ENCODE peak calls at places on chromosomes 16 and 17, in four cellular contexts. One of them, this sample, is unnamed.

GRCh38 chr17:58341861-58342475 is 10.0 kb downstream of the SUPT4H1 start:
- DNase-seq in stomach: no peak
- DNase-seq in K562: no peak
- DNase-seq in sigmoid colon: no peak
- DNase-seq in this sample: no peak

GRCh38 chr17:38724337-38724988 is 5.7 kb upstream of the CISD3 start:
- DNase-seq in stomach: peak
- DNase-seq in K562: no peak
- DNase-seq in sigmoid colon: peak
- DNase-seq in this sample: no peak

GRCh38 chr17:51434434-51435170 is 174.3 kb downstream of the UTP18 start:
- DNase-seq in stomach: no peak
- DNase-seq in K562: no peak
- DNase-seq in sigmoid colon: no peak
- DNase-seq in this sample: no peak

GRCh38 chr17:41512789-41513547 is 5.7 kb downstream of the KRT15 start:
- DNase-seq in stomach: no peak
- DNase-seq in K562: no peak
- DNase-seq in sigmoid colon: no peak
- DNase-seq in this sample: no peak

GRCh38 chr17:9169116-9169515 is 147.8 kb downstream of the NTN1 start:
- DNase-seq in stomach: no peak
- DNase-seq in K562: no peak
- DNase-seq in sigmoid colon: no peak
- DNase-seq in this sample: no peak

GRCh38 chr16:58651965-58652348 is 22.3 kb upstream of the CNOT1 start:
- DNase-seq in stomach: no peak
- DNase-seq in K562: no peak
- DNase-seq in sigmoid colon: no peak
- DNase-seq in this sample: no peak

GRCh38 chr16:30053376-30054015 is 12.1 kb upstream of the ALDOA start:
- DNase-seq in stomach: no peak
- DNase-seq in K562: no peak
- DNase-seq in sigmoid colon: no peak
- DNase-seq in this sample: no peak

GRCh38 chr16:676565-677297 is 1.3 kb downstream of the RHBDL1 start:
- DNase-seq in stomach: peak
- DNase-seq in K562: no peak
- DNase-seq in sigmoid colon: no peak
- DNase-seq in this sample: no peak

GRCh38 chr16:12586701-12587100 is 217.0 kb downstream of the CPPED1 start:
- DNase-seq in stomach: no peak
- DNase-seq in K562: no peak
- DNase-seq in sigmoid colon: no peak
- DNase-seq in this sample: no peak

GRCh38 chr16:80437707-80438106 is 103.1 kb upstream of the DYNLRB2 start:
- DNase-seq in stomach: no peak
- DNase-seq in K562: no peak
- DNase-seq in sigmoid colon: no peak
- DNase-seq in this sample: no peak

GRCh38 chr16:5025171-5025632 is 8.5 kb downstream of the NAGPA start:
- DNase-seq in stomach: peak
- DNase-seq in K562: peak
- DNase-seq in sigmoid colon: no peak
- DNase-seq in this sample: no peak

GRCh38 chr16:29148867-29149272 is 164.0 kb downstream of the LAT start:
- DNase-seq in stomach: peak
- DNase-seq in K562: no peak
- DNase-seq in sigmoid colon: no peak
- DNase-seq in this sample: no peak

GRCh38 chr16:28823719-28824547 is 1.1 kb downstream of the ATXN2L start:
- DNase-seq in stomach: peak
- DNase-seq in K562: peak
- DNase-seq in sigmoid colon: peak
- DNase-seq in this sample: peak

GRCh38 chr17:41910701-41911391 is 7.9 kb downstream of the ACLY start:
- DNase-seq in stomach: no peak
- DNase-seq in K562: no peak
- DNase-seq in sigmoid colon: no peak
- DNase-seq in this sample: no peak

GRCh38 chr16:55622302-55622701 is 33.5 kb upstream of the SLC6A2 start:
- DNase-seq in stomach: no peak
- DNase-seq in K562: no peak
- DNase-seq in sigmoid colon: no peak
- DNase-seq in this sample: no peak

GRCh38 chr17:18041776-18042175 is 2.6 kb downstream of the GID4 start:
- DNase-seq in stomach: no peak
- DNase-seq in K562: peak
- DNase-seq in sigmoid colon: no peak
- DNase-seq in this sample: no peak

GRCh38 chr17:66183529-66183928 is 8.4 kb downstream of the CEP112 start:
- DNase-seq in stomach: no peak
- DNase-seq in K562: no peak
- DNase-seq in sigmoid colon: no peak
- DNase-seq in this sample: no peak

GRCh38 chr16:72873853-72874252 is 174.1 kb downstream of the ZFHX3 start:
- DNase-seq in stomach: no peak
- DNase-seq in K562: peak
- DNase-seq in sigmoid colon: no peak
- DNase-seq in this sample: no peak

GRCh38 chr17:82970818-82971610 is 108.4 kb upstream of the METRNL start:
- DNase-seq in stomach: no peak
- DNase-seq in K562: no peak
- DNase-seq in sigmoid colon: no peak
- DNase-seq in this sample: peak

GRCh38 chr16:27244363-27244755 is 24.2 kb downstream of the NSMCE1 start:
- DNase-seq in stomach: no peak
- DNase-seq in K562: no peak
- DNase-seq in sigmoid colon: peak
- DNase-seq in this sample: no peak

GRCh38 chr17:78278139-78278741 is 46.8 kb downstream of the TMEM235 start:
- DNase-seq in stomach: no peak
- DNase-seq in K562: peak
- DNase-seq in sigmoid colon: no peak
- DNase-seq in this sample: no peak

GRCh38 chr17:9306086-9306485 is 269.5 kb downstream of the STX8 start:
- DNase-seq in stomach: no peak
- DNase-seq in K562: no peak
- DNase-seq in sigmoid colon: no peak
- DNase-seq in this sample: no peak

GRCh38 chr17:37261286-37261685 is 114.5 kb upstream of the C17orf78 start:
- DNase-seq in stomach: no peak
- DNase-seq in K562: no peak
- DNase-seq in sigmoid colon: no peak
- DNase-seq in this sample: no peak

GRCh38 chr16:26505501-26505900 is 561.2 kb upstream of the C16orf82 start:
- DNase-seq in stomach: no peak
- DNase-seq in K562: no peak
- DNase-seq in sigmoid colon: no peak
- DNase-seq in this sample: peak

GRCh38 chr17:83179811-83180210 is 100.4 kb downstream of the METRNL start:
- DNase-seq in stomach: no peak
- DNase-seq in K562: no peak
- DNase-seq in sigmoid colon: peak
- DNase-seq in this sample: peak

GRCh38 chr17:48239603-48239995 is 132.0 kb downstream of the SNX11 start:
- DNase-seq in stomach: no peak
- DNase-seq in K562: no peak
- DNase-seq in sigmoid colon: no peak
- DNase-seq in this sample: no peak

GRCh38 chr17:61393550-61393903 is 6.1 kb upstream of the TBX2 start:
- DNase-seq in stomach: no peak
- DNase-seq in K562: no peak
- DNase-seq in sigmoid colon: no peak
- DNase-seq in this sample: no peak

GRCh38 chr16:83742076-83742475 is 65.7 kb upstream of the HSBP1 start:
- DNase-seq in stomach: no peak
- DNase-seq in K562: no peak
- DNase-seq in sigmoid colon: no peak
- DNase-seq in this sample: no peak

GRCh38 chr16:70749006-70749678 is 51.8 kb downstream of the VAC14 start:
- DNase-seq in stomach: peak
- DNase-seq in K562: no peak
- DNase-seq in sigmoid colon: no peak
- DNase-seq in this sample: no peak

GRCh38 chr16:17340804-17341203 is 130.0 kb downstream of the XYLT1 start:
- DNase-seq in stomach: no peak
- DNase-seq in K562: no peak
- DNase-seq in sigmoid colon: no peak
- DNase-seq in this sample: no peak

GRCh38 chr17:69430488-69430887 is 16.0 kb downstream of the MAP2K6 start:
- DNase-seq in stomach: no peak
- DNase-seq in K562: no peak
- DNase-seq in sigmoid colon: no peak
- DNase-seq in this sample: no peak

GRCh38 chr16:27237229-27238015 is 31.1 kb downstream of the NSMCE1 start:
- DNase-seq in stomach: peak
- DNase-seq in K562: peak
- DNase-seq in sigmoid colon: peak
- DNase-seq in this sample: no peak

GRCh38 chr17:40122944-40123810 is 1.4 kb downstream of the MSL1 start:
- DNase-seq in stomach: no peak
- DNase-seq in K562: peak
- DNase-seq in sigmoid colon: no peak
- DNase-seq in this sample: no peak

GRCh38 chr17:44935116-44935515 is 12.5 kb downstream of the KIF18B start:
- DNase-seq in stomach: no peak
- DNase-seq in K562: no peak
- DNase-seq in sigmoid colon: peak
- DNase-seq in this sample: no peak

GRCh38 chr16:26981266-26981938 is 85.3 kb upstream of the C16orf82 start:
- DNase-seq in stomach: no peak
- DNase-seq in K562: no peak
- DNase-seq in sigmoid colon: no peak
- DNase-seq in this sample: no peak

GRCh38 chr16:9050102-9050830 is 41.2 kb upstream of the HAPSTR1 start:
- DNase-seq in stomach: no peak
- DNase-seq in K562: peak
- DNase-seq in sigmoid colon: no peak
- DNase-seq in this sample: no peak

GRCh38 chr16:72972878-72973571 is 74.9 kb downstream of the ZFHX3 start:
- DNase-seq in stomach: no peak
- DNase-seq in K562: no peak
- DNase-seq in sigmoid colon: no peak
- DNase-seq in this sample: no peak

GRCh38 chr16:89581861-89582563 is 6.5 kb downstream of the CPNE7 start:
- DNase-seq in stomach: peak
- DNase-seq in K562: no peak
- DNase-seq in sigmoid colon: no peak
- DNase-seq in this sample: no peak

GRCh38 chr17:81537856-81538555 is 9.8 kb downstream of the FSCN2 start:
- DNase-seq in stomach: no peak
- DNase-seq in K562: no peak
- DNase-seq in sigmoid colon: no peak
- DNase-seq in this sample: no peak
- TF ChIP-seq CTCF in stomach: no peak
- TF ChIP-seq CTCF in K562: no peak
- TF ChIP-seq CTCF in sigmoid colon: no peak
- TF ChIP-seq CTCF in this sample: no peak

GRCh38 chr16:68599586-68599985 is 45.5 kb upstream of the CDH3 start:
- DNase-seq in stomach: no peak
- DNase-seq in K562: no peak
- DNase-seq in sigmoid colon: no peak
- DNase-seq in this sample: no peak
- TF ChIP-seq EP300 in stomach: no peak
- TF ChIP-seq EP300 in K562: no peak
- TF ChIP-seq EP300 in sigmoid colon: no peak
- TF ChIP-seq EP300 in this sample: no peak

GRCh38 chr17:1868090-1868489 is 38.3 kb downstream of the RPA1 start:
- DNase-seq in stomach: no peak
- DNase-seq in K562: no peak
- DNase-seq in sigmoid colon: no peak
- DNase-seq in this sample: no peak

GRCh38 chr17:1871743-1872142 is 41.9 kb downstream of the RPA1 start:
- DNase-seq in stomach: no peak
- DNase-seq in K562: no peak
- DNase-seq in sigmoid colon: no peak
- DNase-seq in this sample: no peak

GRCh38 chr17:1872254-1872653 is 42.4 kb downstream of the RPA1 start:
- DNase-seq in stomach: no peak
- DNase-seq in K562: no peak
- DNase-seq in sigmoid colon: no peak
- DNase-seq in this sample: no peak

GRCh38 chr17:1872976-1873375 is 43.2 kb downstream of the RPA1 start:
- DNase-seq in stomach: no peak
- DNase-seq in K562: no peak
- DNase-seq in sigmoid colon: no peak
- DNase-seq in this sample: no peak

GRCh38 chr17:1870592-1870991 is 40.8 kb downstream of the RPA1 start:
- DNase-seq in stomach: no peak
- DNase-seq in K562: no peak
- DNase-seq in sigmoid colon: no peak
- DNase-seq in this sample: no peak
- TF ChIP-seq CTCF in stomach: no peak
- TF ChIP-seq CTCF in K562: no peak
- TF ChIP-seq CTCF in sigmoid colon: no peak
- TF ChIP-seq CTCF in this sample: no peak

GRCh38 chr16:35743101-35743692 is 2283.8 kb downstream of the TP53TG3F start:
- DNase-seq in stomach: no peak
- DNase-seq in K562: no peak
- DNase-seq in sigmoid colon: no peak
- DNase-seq in this sample: peak
- TF ChIP-seq EP300 in stomach: no peak
- TF ChIP-seq EP300 in K562: no peak
- TF ChIP-seq EP300 in sigmoid colon: no peak
- TF ChIP-seq EP300 in this sample: no peak

GRCh38 chr17:4156750-4157381 is 13.9 kb downstream of the CYB5D2 start:
- DNase-seq in stomach: no peak
- DNase-seq in K562: no peak
- DNase-seq in sigmoid colon: no peak
- DNase-seq in this sample: no peak
- TF ChIP-seq CTCF in stomach: no peak
- TF ChIP-seq CTCF in K562: peak
- TF ChIP-seq CTCF in sigmoid colon: no peak
- TF ChIP-seq CTCF in this sample: no peak

GRCh38 chr17:28523186-28523585 is 17.0 kb downstream of the FOXN1 start:
- DNase-seq in stomach: no peak
- DNase-seq in K562: no peak
- DNase-seq in sigmoid colon: no peak
- DNase-seq in this sample: no peak

GRCh38 chr17:28523876-28524275 is 17.7 kb downstream of the FOXN1 start:
- DNase-seq in stomach: no peak
- DNase-seq in K562: no peak
- DNase-seq in sigmoid colon: no peak
- DNase-seq in this sample: no peak

GRCh38 chr17:28519236-28519635 is 13.1 kb downstream of the FOXN1 start:
- DNase-seq in stomach: no peak
- DNase-seq in K562: no peak
- DNase-seq in sigmoid colon: no peak
- DNase-seq in this sample: no peak

GRCh38 chr17:28520687-28521086 is 14.5 kb downstream of the FOXN1 start:
- DNase-seq in stomach: no peak
- DNase-seq in K562: no peak
- DNase-seq in sigmoid colon: no peak
- DNase-seq in this sample: no peak

GRCh38 chr17:28521296-28522085 is 15.3 kb downstream of the FOXN1 start:
- DNase-seq in stomach: no peak
- DNase-seq in K562: no peak
- DNase-seq in sigmoid colon: no peak
- DNase-seq in this sample: no peak
- TF ChIP-seq EP300 in stomach: no peak
- TF ChIP-seq EP300 in K562: no peak
- TF ChIP-seq EP300 in sigmoid colon: no peak
- TF ChIP-seq EP300 in this sample: no peak

This sample was measured in esophagus muscularis mucosa.